ENCODE peak calls at places on chromosomes 12 and 14, in seven cellular contexts. P is psoas muscle, B is HCT116, G is GM12865, F is tibial nerve, O is lower leg skin, Y is bronchial epithelial cell. A is an unnamed sample.
A peak's percentile ranks its signal among the peaks of the same experiment; 100 is the strongest.

GRCh38 chr12:27844427-27845090 is 64.5 kb upstream of the MANSC4 start:
- DNase-seq in P (no peak), F (no peak), G (no peak), O (no peak), Y (peak; percentile 33), B (no peak), A (no peak)

GRCh38 chr12:71626768-71627167 is 36.9 kb downstream of the ZFC3H1 start:
- DNase-seq in F (no peak), B (no peak), G (no peak), O (no peak), P (no peak), Y (peak; percentile 81), A (no peak)

GRCh38 chr12:16756833-16757552 is 151.0 kb upstream of the LMO3 start:
- DNase-seq in Y (no peak), G (no peak), P (no peak), B (no peak), O (no peak), F (no peak), A (no peak)

GRCh38 chr12:132723015-132723763 is 12.5 kb downstream of the PGAM5 start:
- DNase-seq in B (no peak), P (peak; percentile 51), Y (no peak), O (no peak), F (no peak), G (no peak), A (no peak)

GRCh38 chr12:112236386-112236785 is 111.0 kb downstream of the TRAFD1 start:
- DNase-seq in Y (no peak), O (no peak), P (no peak), B (no peak), F (no peak), G (no peak), A (no peak)

GRCh38 chr12:15808250-15808971 is 19.2 kb upstream of the EPS8 start:
- DNase-seq in O (no peak), Y (no peak), G (no peak), B (no peak), P (no peak), F (no peak), A (no peak)

GRCh38 chr12:47841910-47842309 is 22.2 kb upstream of the HDAC7 start:
- DNase-seq in O (no peak), G (no peak), F (no peak), B (no peak), P (no peak), Y (no peak), A (no peak)

GRCh38 chr12:42921741-42922511 is 332.4 kb upstream of the PRICKLE1 start:
- DNase-seq in F (no peak), B (no peak), G (no peak), Y (peak; percentile 58), P (no peak), O (no peak), A (no peak)

GRCh38 chr12:100368066-100368465 is 11.2 kb downstream of the SLC17A8 start:
- DNase-seq in F (no peak), G (no peak), O (no peak), B (no peak), P (no peak), Y (peak; percentile 9), A (no peak)

GRCh38 chr12:104748790-104749189 is 209.3 kb downstream of the SLC41A2 start:
- DNase-seq in F (no peak), P (no peak), Y (peak; percentile 22), B (no peak), G (no peak), O (no peak), A (no peak)

GRCh38 chr12:79373896-79374499 is 316.8 kb downstream of the PAWR start:
- DNase-seq in O (no peak), B (no peak), G (peak; percentile 18), F (no peak), P (no peak), Y (peak; percentile 27), A (peak; percentile 53)

GRCh38 chr12:2169964-2170363 is 117.2 kb downstream of the CACNA1C start:
- DNase-seq in P (no peak), G (no peak), F (no peak), B (no peak), Y (no peak), O (no peak), A (no peak)

DNA sequence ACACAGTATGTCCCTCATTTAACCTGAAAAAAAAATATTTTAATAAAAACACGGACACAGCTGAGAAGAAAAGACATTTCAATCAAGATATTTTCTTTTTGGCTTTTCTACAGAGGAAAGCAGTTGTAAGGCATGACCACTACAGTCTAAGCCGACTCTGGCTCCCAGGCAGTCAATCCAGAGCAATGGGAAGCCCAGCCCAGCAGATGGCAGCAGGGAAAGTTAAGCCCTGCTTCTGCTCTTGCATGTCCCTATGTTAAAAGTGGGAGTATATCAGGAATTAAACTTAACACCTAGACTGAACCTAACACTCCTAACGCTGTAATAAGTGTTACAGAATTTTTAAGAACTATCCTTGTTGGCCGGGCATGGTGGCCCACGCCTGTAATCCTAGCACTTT is 19.5 kb upstream of the HAL start:
- DNase-seq in O (no peak), P (no peak), G (no peak), Y (peak; percentile 35), B (no peak), F (no peak), A (no peak)
- TF ChIP-seq CTCF in O (no peak), P (peak; percentile 37), G (peak; percentile 5), Y (peak; percentile 54), B (peak; percentile 24), F (no peak), A (peak; percentile 51)

GRCh38 chr14:96065661-96066459 is 26.7 kb downstream of the C14orf132 start:
- DNase-seq in O (no peak), B (no peak), F (no peak), G (peak; percentile 54), Y (no peak), P (no peak), A (no peak)
- TF ChIP-seq CTCF in O (no peak), B (no peak), F (no peak), G (no peak), Y (no peak), P (no peak), A (no peak)

DNA sequence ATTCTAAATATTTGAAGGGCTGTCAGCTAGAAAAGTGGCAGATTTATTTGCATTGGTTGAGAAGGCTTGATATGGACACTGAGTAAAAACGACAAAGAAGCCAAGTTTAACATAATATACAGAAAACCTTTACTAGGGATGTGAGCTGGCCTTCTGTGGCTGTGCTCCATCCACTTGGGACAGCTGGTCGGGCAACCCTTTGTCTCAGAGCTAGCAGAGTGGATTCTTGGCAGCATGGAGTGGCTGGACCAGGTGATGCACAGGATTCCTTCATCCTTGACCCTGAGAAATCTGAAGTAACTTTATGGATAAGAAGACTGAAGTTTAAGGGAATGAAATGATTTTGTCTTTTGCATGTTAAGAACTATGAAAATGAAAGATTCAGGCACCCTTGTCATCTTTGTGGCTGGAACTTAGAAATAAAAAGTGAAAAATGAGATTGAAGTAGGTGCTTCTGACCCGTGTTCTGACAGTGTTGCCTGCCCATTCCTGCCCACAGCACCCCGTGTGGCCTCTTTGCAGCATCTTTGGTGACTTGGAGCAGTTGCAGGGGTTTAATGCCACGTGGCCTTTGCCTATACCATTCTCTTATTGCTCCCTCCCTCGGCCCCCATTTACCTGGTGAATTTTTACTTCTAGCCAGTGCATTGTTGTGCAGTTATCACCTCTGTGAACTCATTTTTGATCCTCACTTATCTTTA is 32.6 kb downstream of the PELI2 start:
- DNase-seq in B (no peak), O (no peak), F (no peak), Y (no peak), P (no peak), G (peak; percentile 33), A (no peak)
- TF ChIP-seq CTCF in B (no peak), O (no peak), F (no peak), Y (no peak), P (no peak), G (peak; percentile 12), A (no peak)

DNA sequence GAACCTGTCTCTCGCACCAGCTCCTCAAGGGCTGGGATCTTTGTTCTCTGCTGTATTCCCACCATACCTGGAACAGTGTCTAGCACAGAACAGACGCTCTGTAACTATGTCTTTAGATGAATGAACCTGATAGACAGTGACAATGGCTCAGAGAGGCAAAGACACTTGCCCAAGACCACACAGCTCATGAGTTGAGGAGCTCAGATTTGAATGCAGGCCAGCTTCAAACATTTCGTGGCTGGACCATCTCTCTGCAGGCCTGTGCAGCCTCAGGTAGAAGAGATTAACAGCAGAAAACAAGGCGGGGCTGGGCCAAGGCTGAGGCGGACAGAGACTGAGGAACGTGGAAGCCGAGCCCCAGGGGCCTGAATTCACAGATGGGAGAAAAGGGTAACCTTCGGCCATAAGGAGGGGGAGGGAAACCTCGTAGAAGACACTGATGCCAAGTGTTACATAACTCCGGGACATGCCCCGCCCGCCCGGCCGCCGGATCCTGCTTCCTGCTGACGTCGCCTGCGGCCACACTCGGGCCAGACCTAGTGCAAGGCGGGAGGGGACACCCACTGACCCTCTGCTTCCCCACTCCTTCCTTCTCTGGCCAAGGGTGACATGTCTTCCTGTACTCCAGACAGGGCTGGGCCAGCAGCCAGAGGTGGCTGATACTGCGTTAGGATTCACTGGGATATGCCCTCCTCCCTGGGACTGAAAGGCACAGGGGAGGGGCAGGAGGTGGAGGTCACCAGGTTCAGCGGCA is 86.7 kb downstream of the RFLNA start:
- DNase-seq in B (no peak), O (peak; percentile 85), F (peak; percentile 93), G (no peak), Y (peak; percentile 28), P (peak; percentile 96), A (no peak)
- TF ChIP-seq CTCF in B (no peak), O (no peak), F (no peak), G (no peak), Y (no peak), P (no peak), A (no peak)

GRCh38 chr14:77799863-77800730 is at the start of gene ADCK1:
- DNase-seq in Y (peak; percentile 50), O (peak; percentile 85), F (peak; percentile 80), B (peak; percentile 60), P (peak; percentile 97), G (peak; percentile 91), A (peak; percentile 77)
- TF ChIP-seq CTCF in Y (peak; percentile 66), O (no peak), F (no peak), B (no peak), P (peak; percentile 42), G (peak; percentile 31), A (peak; percentile 58)

DNA sequence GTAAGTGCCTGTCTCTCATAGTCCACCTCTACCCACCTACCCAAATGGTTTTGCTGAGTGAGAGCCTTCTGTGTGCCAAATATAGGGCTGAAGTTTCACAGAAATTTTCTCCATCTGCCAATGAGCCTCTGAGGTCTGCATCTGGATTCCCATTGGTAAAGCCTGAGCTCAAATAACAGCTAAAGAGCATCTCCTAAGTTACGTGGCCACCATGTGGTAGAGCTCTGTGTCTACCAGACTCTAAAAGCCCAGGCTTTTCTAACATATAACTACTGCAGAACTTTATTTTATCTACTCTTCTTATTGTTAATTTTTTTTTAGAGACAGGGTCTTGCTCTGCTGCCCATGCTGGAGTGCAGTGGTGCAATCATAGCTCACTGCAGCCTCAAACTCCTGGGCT is 16.0 kb downstream of the AMDHD1 start:
- DNase-seq in O (no peak), P (no peak), F (no peak), B (peak; percentile 29), G (no peak), Y (no peak), A (no peak)
- TF ChIP-seq CTCF in O (no peak), P (no peak), F (no peak), B (peak; percentile 41), G (no peak), Y (no peak), A (no peak)